ENCODE peak calls at places on chromosomes 4 and X, in five cellular contexts. One of them, this sample, is unnamed.

GRCh38 chr4:157096439-157096838 is 20.5 kb downstream of the GLRB start:
- DNase-seq in naive thymus-derived CD4-positive, alpha-beta T cell: no peak
- DNase-seq in HepG2: no peak
- DNase-seq in PC-9: no peak
- DNase-seq in mesenchymal stem cell: no peak
- DNase-seq in this sample: no peak

GRCh38 chr4:52059372-52059771 is 8.3 kb downstream of the SPATA18 start:
- DNase-seq in naive thymus-derived CD4-positive, alpha-beta T cell: no peak
- DNase-seq in HepG2: no peak
- DNase-seq in PC-9: no peak
- DNase-seq in mesenchymal stem cell: peak; percentile 41
- DNase-seq in this sample: no peak

GRCh38 chr4:169795585-169795984 is 37.8 kb upstream of the HPF1 start:
- DNase-seq in naive thymus-derived CD4-positive, alpha-beta T cell: no peak
- DNase-seq in HepG2: no peak
- DNase-seq in PC-9: no peak
- DNase-seq in mesenchymal stem cell: no peak
- DNase-seq in this sample: no peak

GRCh38 chr4:2281575-2282343 is 19.9 kb upstream of the MXD4 start:
- DNase-seq in naive thymus-derived CD4-positive, alpha-beta T cell: peak; percentile 94
- DNase-seq in HepG2: no peak
- DNase-seq in PC-9: no peak
- DNase-seq in mesenchymal stem cell: no peak
- DNase-seq in this sample: peak; percentile 94

GRCh38 chrX:69113723-69114122 is 51.5 kb downstream of the PJA1 start:
- DNase-seq in naive thymus-derived CD4-positive, alpha-beta T cell: no peak
- DNase-seq in HepG2: no peak
- DNase-seq in PC-9: no peak
- DNase-seq in mesenchymal stem cell: no peak
- DNase-seq in this sample: no peak

GRCh38 chr4:28845158-28845557 is 1875.0 kb upstream of the PCDH7 start:
- DNase-seq in naive thymus-derived CD4-positive, alpha-beta T cell: no peak
- DNase-seq in HepG2: no peak
- DNase-seq in PC-9: no peak
- DNase-seq in mesenchymal stem cell: no peak
- DNase-seq in this sample: no peak

GRCh38 chr4:101022151-101023024 is 324.9 kb downstream of the PPP3CA start:
- DNase-seq in naive thymus-derived CD4-positive, alpha-beta T cell: no peak
- DNase-seq in HepG2: no peak
- DNase-seq in PC-9: no peak
- DNase-seq in mesenchymal stem cell: no peak
- DNase-seq in this sample: no peak

GRCh38 chr4:152038238-152038637 is 277.4 kb upstream of the GATB start:
- DNase-seq in naive thymus-derived CD4-positive, alpha-beta T cell: no peak
- DNase-seq in HepG2: no peak
- DNase-seq in PC-9: no peak
- DNase-seq in mesenchymal stem cell: peak; percentile 88
- DNase-seq in this sample: no peak

GRCh38 chr4:28565434-28565833 is 1704.8 kb downstream of the STIM2 start:
- DNase-seq in naive thymus-derived CD4-positive, alpha-beta T cell: no peak
- DNase-seq in HepG2: no peak
- DNase-seq in PC-9: no peak
- DNase-seq in mesenchymal stem cell: no peak
- DNase-seq in this sample: no peak

GRCh38 chrX:18582910-18583493 is 88.9 kb downstream of the RS1 start:
- DNase-seq in naive thymus-derived CD4-positive, alpha-beta T cell: no peak
- DNase-seq in HepG2: no peak
- DNase-seq in PC-9: no peak
- DNase-seq in mesenchymal stem cell: no peak
- DNase-seq in this sample: no peak

GRCh38 chr4:151537726-151538125 is 128.8 kb downstream of the FHIP1A start:
- DNase-seq in naive thymus-derived CD4-positive, alpha-beta T cell: no peak
- DNase-seq in HepG2: no peak
- DNase-seq in PC-9: no peak
- DNase-seq in mesenchymal stem cell: peak; percentile 10
- DNase-seq in this sample: no peak

GRCh38 chr4:69115851-69116213 is 19.6 kb downstream of the UGT2B7 start:
- DNase-seq in naive thymus-derived CD4-positive, alpha-beta T cell: no peak
- DNase-seq in HepG2: peak; percentile 18
- DNase-seq in PC-9: no peak
- DNase-seq in mesenchymal stem cell: no peak
- DNase-seq in this sample: no peak

GRCh38 chr4:160450861-160451260 is 1348.0 kb downstream of the RAPGEF2 start:
- DNase-seq in naive thymus-derived CD4-positive, alpha-beta T cell: no peak
- DNase-seq in HepG2: no peak
- DNase-seq in PC-9: no peak
- DNase-seq in mesenchymal stem cell: no peak
- DNase-seq in this sample: no peak

GRCh38 chr4:158812133-158812532 is 43.3 kb downstream of the FNIP2 start:
- DNase-seq in naive thymus-derived CD4-positive, alpha-beta T cell: no peak
- DNase-seq in HepG2: no peak
- DNase-seq in PC-9: no peak
- DNase-seq in mesenchymal stem cell: no peak
- DNase-seq in this sample: no peak

GRCh38 chrX:54695816-54696487 is 102.1 kb downstream of the ITIH6 start:
- DNase-seq in naive thymus-derived CD4-positive, alpha-beta T cell: no peak
- DNase-seq in HepG2: no peak
- DNase-seq in PC-9: no peak
- DNase-seq in mesenchymal stem cell: peak; percentile 7
- DNase-seq in this sample: no peak

GRCh38 chr4:38109896-38110295 is 149.7 kb downstream of the PTTG2 start:
- DNase-seq in naive thymus-derived CD4-positive, alpha-beta T cell: no peak
- DNase-seq in HepG2: peak; percentile 73
- DNase-seq in PC-9: peak; percentile 22
- DNase-seq in mesenchymal stem cell: peak; percentile 68
- DNase-seq in this sample: no peak

GRCh38 chr4:2059726-2060577 is 825 bp downstream of the NAT8L start:
- DNase-seq in naive thymus-derived CD4-positive, alpha-beta T cell: no peak
- DNase-seq in HepG2: no peak
- DNase-seq in PC-9: no peak
- DNase-seq in mesenchymal stem cell: peak; percentile 20
- DNase-seq in this sample: peak; percentile 44

GRCh38 chrX:56745019-56745418 is 16.0 kb downstream of the NBDY start:
- DNase-seq in naive thymus-derived CD4-positive, alpha-beta T cell: no peak
- DNase-seq in HepG2: peak; percentile 37
- DNase-seq in PC-9: no peak
- DNase-seq in mesenchymal stem cell: peak; percentile 66
- DNase-seq in this sample: no peak

GRCh38 chr4:57764840-57765239 is 654.7 kb upstream of the IGFBP7 start:
- DNase-seq in naive thymus-derived CD4-positive, alpha-beta T cell: no peak
- DNase-seq in HepG2: no peak
- DNase-seq in PC-9: no peak
- DNase-seq in mesenchymal stem cell: no peak
- DNase-seq in this sample: no peak

GRCh38 chrX:110087485-110088356 is 84.8 kb downstream of the TMEM164 start:
- DNase-seq in naive thymus-derived CD4-positive, alpha-beta T cell: no peak
- DNase-seq in HepG2: no peak
- DNase-seq in PC-9: peak; percentile 69
- DNase-seq in mesenchymal stem cell: peak; percentile 94
- DNase-seq in this sample: no peak

GRCh38 chr4:148443550-148444295 is 1.5 kb upstream of the NR3C2 start:
- DNase-seq in naive thymus-derived CD4-positive, alpha-beta T cell: peak; percentile 42
- DNase-seq in HepG2: no peak
- DNase-seq in PC-9: no peak
- DNase-seq in mesenchymal stem cell: peak; percentile 5
- DNase-seq in this sample: peak; percentile 60

GRCh38 chr4:164221631-164222030 is 532.3 kb upstream of the SMIM31 start:
- DNase-seq in naive thymus-derived CD4-positive, alpha-beta T cell: no peak
- DNase-seq in HepG2: no peak
- DNase-seq in PC-9: no peak
- DNase-seq in mesenchymal stem cell: no peak
- DNase-seq in this sample: no peak

GRCh38 chr4:19686456-19686855 is 565.2 kb upstream of the SLIT2 start:
- DNase-seq in naive thymus-derived CD4-positive, alpha-beta T cell: no peak
- DNase-seq in HepG2: no peak
- DNase-seq in PC-9: no peak
- DNase-seq in mesenchymal stem cell: no peak
- DNase-seq in this sample: no peak

GRCh38 chrX:19094654-19095053 is 27.6 kb downstream of the ADGRG2 start:
- DNase-seq in naive thymus-derived CD4-positive, alpha-beta T cell: no peak
- DNase-seq in HepG2: no peak
- DNase-seq in PC-9: no peak
- DNase-seq in mesenchymal stem cell: no peak
- DNase-seq in this sample: no peak

GRCh38 chrX:154730271-154730883 is 20.5 kb downstream of the GAB3 start:
- DNase-seq in naive thymus-derived CD4-positive, alpha-beta T cell: no peak
- DNase-seq in HepG2: no peak
- DNase-seq in PC-9: no peak
- DNase-seq in mesenchymal stem cell: peak; percentile 65
- DNase-seq in this sample: no peak

GRCh38 chr4:3810111-3810680 is 44.0 kb downstream of the ADRA2C start:
- DNase-seq in naive thymus-derived CD4-positive, alpha-beta T cell: no peak
- DNase-seq in HepG2: no peak
- DNase-seq in PC-9: no peak
- DNase-seq in mesenchymal stem cell: no peak
- DNase-seq in this sample: no peak

GRCh38 chrX:627510-627964 is 3.1 kb upstream of the SHOX start:
- DNase-seq in naive thymus-derived CD4-positive, alpha-beta T cell: no peak
- DNase-seq in HepG2: no peak
- DNase-seq in PC-9: no peak
- DNase-seq in mesenchymal stem cell: no peak
- DNase-seq in this sample: no peak

GRCh38 chrX:626745-627509 is 3.7 kb upstream of the SHOX start:
- DNase-seq in naive thymus-derived CD4-positive, alpha-beta T cell: no peak
- DNase-seq in HepG2: no peak
- DNase-seq in PC-9: no peak
- DNase-seq in mesenchymal stem cell: no peak
- DNase-seq in this sample: no peak

GRCh38 chrX:623599-624323 is 6.8 kb upstream of the SHOX start:
- DNase-seq in naive thymus-derived CD4-positive, alpha-beta T cell: no peak
- DNase-seq in HepG2: no peak
- DNase-seq in PC-9: no peak
- DNase-seq in mesenchymal stem cell: no peak
- DNase-seq in this sample: no peak

GRCh38 chrX:623268-623598 is 7.4 kb upstream of the SHOX start:
- DNase-seq in naive thymus-derived CD4-positive, alpha-beta T cell: no peak
- DNase-seq in HepG2: no peak
- DNase-seq in PC-9: no peak
- DNase-seq in mesenchymal stem cell: no peak
- DNase-seq in this sample: no peak

GRCh38 chrX:625137-625691 is 5.4 kb upstream of the SHOX start:
- DNase-seq in naive thymus-derived CD4-positive, alpha-beta T cell: no peak
- DNase-seq in HepG2: no peak
- DNase-seq in PC-9: no peak
- DNase-seq in mesenchymal stem cell: no peak
- DNase-seq in this sample: no peak
- H3K27me3 ChIP-seq in naive thymus-derived CD4-positive, alpha-beta T cell: peaks cover 6% of the 10 kb centered on the region
- H3K27me3 ChIP-seq in HepG2: peaks cover 4% of the 10 kb centered on the region
- H3K27me3 ChIP-seq in PC-9: no peaks in the 10 kb centered on the region
- H3K27me3 ChIP-seq in mesenchymal stem cell: peaks cover 63% of the 10 kb centered on the region
- H3K27me3 ChIP-seq in this sample: peaks cover 3% of the 10 kb centered on the region

GRCh38 chr4:26751838-26752237 is 108.8 kb upstream of the STIM2 start:
- DNase-seq in naive thymus-derived CD4-positive, alpha-beta T cell: no peak
- DNase-seq in HepG2: no peak
- DNase-seq in PC-9: no peak
- DNase-seq in mesenchymal stem cell: no peak
- DNase-seq in this sample: no peak

GRCh38 chr4:26746742-26747351 is 113.8 kb upstream of the STIM2 start:
- DNase-seq in naive thymus-derived CD4-positive, alpha-beta T cell: no peak
- DNase-seq in HepG2: no peak
- DNase-seq in PC-9: no peak
- DNase-seq in mesenchymal stem cell: no peak
- DNase-seq in this sample: no peak

GRCh38 chr4:26751004-26751403 is 109.6 kb upstream of the STIM2 start:
- DNase-seq in naive thymus-derived CD4-positive, alpha-beta T cell: no peak
- DNase-seq in HepG2: peak; percentile 21
- DNase-seq in PC-9: no peak
- DNase-seq in mesenchymal stem cell: no peak
- DNase-seq in this sample: no peak

GRCh38 chr4:26749867-26750266 is 110.8 kb upstream of the STIM2 start:
- DNase-seq in naive thymus-derived CD4-positive, alpha-beta T cell: no peak
- DNase-seq in HepG2: no peak
- DNase-seq in PC-9: no peak
- DNase-seq in mesenchymal stem cell: no peak
- DNase-seq in this sample: no peak

DNA sequence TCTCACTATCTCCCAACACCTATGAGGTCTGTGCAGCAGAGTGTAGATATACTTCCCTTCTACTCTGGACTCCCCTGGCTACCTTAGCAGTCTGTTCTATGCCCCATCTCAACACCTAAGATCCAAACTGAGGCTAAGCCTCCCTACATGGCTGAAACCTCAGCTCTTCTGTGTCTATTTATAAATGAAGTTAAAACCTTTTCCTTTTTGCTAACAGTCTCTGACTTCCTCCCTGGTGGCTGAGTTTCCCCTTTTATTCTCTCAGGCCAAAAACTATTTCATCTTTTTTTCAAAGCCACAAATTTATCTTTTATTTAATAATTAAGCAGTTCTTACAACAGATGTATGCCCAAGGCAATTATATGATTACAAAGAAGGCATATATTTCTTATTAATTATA is 111.8 kb upstream of the STIM2 start:
- DNase-seq in naive thymus-derived CD4-positive, alpha-beta T cell: no peak
- DNase-seq in HepG2: no peak
- DNase-seq in PC-9: no peak
- DNase-seq in mesenchymal stem cell: no peak
- DNase-seq in this sample: no peak
- H3K27ac ChIP-seq in naive thymus-derived CD4-positive, alpha-beta T cell: no peak overlapping the region
- H3K27ac ChIP-seq in HepG2: no peak overlapping the region
- H3K27ac ChIP-seq in PC-9: no peak overlapping the region
- H3K27ac ChIP-seq in mesenchymal stem cell: no peak overlapping the region
- H3K27ac ChIP-seq in this sample: no peak overlapping the region

GRCh38 chr4:80231180-80231579 is 33.9 kb downstream of the PRDM8 start:
- DNase-seq in naive thymus-derived CD4-positive, alpha-beta T cell: no peak
- DNase-seq in HepG2: no peak
- DNase-seq in PC-9: no peak
- DNase-seq in mesenchymal stem cell: no peak
- DNase-seq in this sample: no peak
- H3K27me3 ChIP-seq in naive thymus-derived CD4-positive, alpha-beta T cell: no peaks in the 10 kb centered on the region
- H3K27me3 ChIP-seq in HepG2: no peaks in the 10 kb centered on the region
- H3K27me3 ChIP-seq in PC-9: no peaks in the 10 kb centered on the region
- H3K27me3 ChIP-seq in mesenchymal stem cell: no peaks in the 10 kb centered on the region
- H3K27me3 ChIP-seq in this sample: peaks cover 7% of the 10 kb centered on the region

GRCh38 chr4:76952071-76952470 is 2.5 kb downstream of the SEPTIN11 start:
- DNase-seq in naive thymus-derived CD4-positive, alpha-beta T cell: no peak
- DNase-seq in HepG2: no peak
- DNase-seq in PC-9: no peak
- DNase-seq in mesenchymal stem cell: no peak
- DNase-seq in this sample: no peak

GRCh38 chr4:76952631-76953587 is 3.4 kb downstream of the SEPTIN11 start:
- DNase-seq in naive thymus-derived CD4-positive, alpha-beta T cell: no peak
- DNase-seq in HepG2: no peak
- DNase-seq in PC-9: no peak
- DNase-seq in mesenchymal stem cell: no peak
- DNase-seq in this sample: no peak

GRCh38 chr4:76950846-76951321 is 1.3 kb downstream of the SEPTIN11 start:
- DNase-seq in naive thymus-derived CD4-positive, alpha-beta T cell: no peak
- DNase-seq in HepG2: no peak
- DNase-seq in PC-9: no peak
- DNase-seq in mesenchymal stem cell: peak; percentile 60
- DNase-seq in this sample: no peak

GRCh38 chr4:76950052-76950845 is 697 bp downstream of the SEPTIN11 start:
- DNase-seq in naive thymus-derived CD4-positive, alpha-beta T cell: peak; percentile 34
- DNase-seq in HepG2: peak; percentile 25
- DNase-seq in PC-9: peak; percentile 29
- DNase-seq in mesenchymal stem cell: peak; percentile 61
- DNase-seq in this sample: peak; percentile 40

GRCh38 chr4:76951333-76952033 is 1.9 kb downstream of the SEPTIN11 start:
- DNase-seq in naive thymus-derived CD4-positive, alpha-beta T cell: no peak
- DNase-seq in HepG2: no peak
- DNase-seq in PC-9: no peak
- DNase-seq in mesenchymal stem cell: no peak
- DNase-seq in this sample: no peak
- H3K27ac ChIP-seq in naive thymus-derived CD4-positive, alpha-beta T cell: no peak overlapping the region
- H3K27ac ChIP-seq in HepG2: peak overlapping the region; percentile 82
- H3K27ac ChIP-seq in PC-9: peak overlapping the region; percentile 9
- H3K27ac ChIP-seq in mesenchymal stem cell: peak overlapping the region; percentile 94
- H3K27ac ChIP-seq in this sample: peak overlapping the region; percentile 73